ENCODE peak calls at places on chromosomes 13 and 19, in nine cellular contexts. J is nephron progenitor cell; Z is tibial nerve; A is CD4-positive, alpha-beta T cell; L is tibial artery; H is fibroblast of villous mesenchyme; O is cardiac fibroblast; B is fibroblast of mammary gland; P is AG04450. D is an unnamed sample.

GRCh38 chr19:3366104-3366760 is at the start of gene NFIC:
- DNase-seq in J (no peak), Z (peak), A (peak), L (peak), H (peak), O (peak), B (peak), P (no peak), D (no peak)

GRCh38 chr19:31118926-31119325 is 230.3 kb downstream of the TSHZ3 start:
- DNase-seq in J (no peak), Z (no peak), A (no peak), L (no peak), H (no peak), O (no peak), B (no peak), P (no peak), D (no peak)

GRCh38 chr13:84668637-84669036 is 786.4 kb upstream of the SLITRK1 start:
- DNase-seq in J (no peak), Z (no peak), A (no peak), L (no peak), H (no peak), O (no peak), B (no peak), P (no peak), D (no peak)

GRCh38 chr13:19618925-19619324 is 14.5 kb upstream of the MPHOSPH8 start:
- DNase-seq in J (peak), Z (no peak), A (no peak), L (no peak), H (peak), O (peak), B (peak), P (no peak), D (no peak)

GRCh38 chr13:105452895-105453294 is 1082.6 kb downstream of the EFNB2 start:
- DNase-seq in J (no peak), Z (no peak), A (no peak), L (no peak), H (no peak), O (no peak), B (no peak), P (no peak), D (no peak)

GRCh38 chr19:51138549-51138979 is 3.5 kb upstream of the SIGLEC7 start:
- DNase-seq in J (no peak), Z (no peak), A (no peak), L (peak), H (peak), O (peak), B (no peak), P (no peak), D (no peak)

GRCh38 chr13:104869501-104869900 is 1666.0 kb downstream of the EFNB2 start:
- DNase-seq in J (no peak), Z (no peak), A (no peak), L (no peak), H (no peak), O (peak), B (no peak), P (no peak), D (no peak)

GRCh38 chr13:100666124-100666523 is 8.5 kb downstream of the TMTC4 start:
- DNase-seq in J (no peak), Z (no peak), A (no peak), L (no peak), H (peak), O (peak), B (peak), P (no peak), D (no peak)

GRCh38 chr13:106357198-106357597 is 178.3 kb downstream of the EFNB2 start:
- DNase-seq in J (no peak), Z (no peak), A (no peak), L (no peak), H (peak), O (peak), B (peak), P (no peak), D (no peak)

GRCh38 chr19:16584825-16585801 is 12.9 kb upstream of the SLC35E1 start:
- DNase-seq in J (no peak), Z (no peak), A (no peak), L (no peak), H (no peak), O (no peak), B (no peak), P (no peak), D (no peak)

GRCh38 chr19:45528744-45529453 is 21.6 kb downstream of the VASP start:
- DNase-seq in J (peak), Z (no peak), A (no peak), L (no peak), H (no peak), O (peak), B (peak), P (no peak), D (peak)

GRCh38 chr19:19064811-19065745 is 1.3 kb downstream of the SLC25A42 start:
- DNase-seq in J (peak), Z (no peak), A (peak), L (no peak), H (peak), O (no peak), B (no peak), P (no peak), D (peak)

GRCh38 chr19:55650602-55651230 is 2.7 kb downstream of the CCDC106 start:
- DNase-seq in J (no peak), Z (no peak), A (no peak), L (no peak), H (no peak), O (no peak), B (no peak), P (no peak), D (no peak)

GRCh38 chr19:10431943-10432735 is 11.8 kb downstream of the PDE4A start:
- DNase-seq in J (peak), Z (no peak), A (peak), L (peak), H (peak), O (peak), B (no peak), P (no peak), D (peak)

GRCh38 chr13:20332361-20333096 is 100.4 kb upstream of the GJB6 start:
- DNase-seq in J (no peak), Z (no peak), A (no peak), L (no peak), H (peak), O (peak), B (peak), P (no peak), D (no peak)

GRCh38 chr13:48585456-48585840 is 52.6 kb upstream of the RCBTB2 start:
- DNase-seq in J (no peak), Z (no peak), A (no peak), L (no peak), H (peak), O (peak), B (peak), P (no peak), D (no peak)

DNA sequence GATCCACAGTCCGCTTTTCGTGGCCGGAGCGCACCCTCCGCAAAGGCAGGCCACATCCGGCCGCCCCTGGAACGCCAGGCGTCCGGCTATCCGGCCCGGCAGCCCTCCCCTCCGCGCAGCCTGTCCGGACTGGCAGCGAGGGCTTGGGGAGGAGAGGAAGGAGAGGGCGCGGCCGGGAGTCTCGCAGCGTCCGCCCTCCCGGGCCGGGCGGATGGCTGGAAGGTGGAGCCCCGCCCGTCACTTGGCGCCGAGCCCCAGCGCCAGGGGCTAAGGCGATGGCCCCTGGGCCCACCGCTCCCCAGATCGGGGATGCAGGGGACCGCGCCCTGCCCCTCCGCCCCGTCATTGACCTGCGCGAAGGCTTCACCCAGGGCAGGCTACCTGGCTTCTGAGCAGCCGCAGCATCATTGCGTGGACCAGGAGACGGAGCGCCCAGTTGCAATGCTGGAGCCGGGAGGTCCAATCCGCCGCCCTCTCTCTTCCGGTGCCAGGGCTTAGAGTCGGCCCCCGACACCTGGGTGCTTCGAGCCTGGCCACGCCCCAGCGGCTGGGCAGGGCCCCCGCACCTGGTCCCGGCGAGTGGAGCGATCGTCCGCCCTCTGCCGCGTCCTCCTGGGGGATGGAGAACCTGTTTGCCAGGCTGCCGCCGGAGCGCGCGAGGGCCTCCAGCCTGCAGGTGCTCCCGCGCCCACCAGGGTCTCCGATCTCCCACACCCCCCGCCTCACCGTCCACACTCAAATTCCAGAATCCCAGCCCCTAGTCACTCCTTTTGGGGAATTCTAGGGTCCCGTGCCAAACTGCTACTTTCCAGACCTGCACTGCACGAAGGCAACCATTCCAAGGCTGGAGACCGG is at the start of gene FUT1:
- DNase-seq in J (peak), Z (no peak), A (no peak), L (no peak), H (peak), O (peak), B (no peak), P (no peak), D (peak)
- TF ChIP-seq CTCF in J (peak), Z (no peak), A (no peak), L (no peak), H (no peak), O (no peak), B (no peak), P (no peak), D (peak)

DNA sequence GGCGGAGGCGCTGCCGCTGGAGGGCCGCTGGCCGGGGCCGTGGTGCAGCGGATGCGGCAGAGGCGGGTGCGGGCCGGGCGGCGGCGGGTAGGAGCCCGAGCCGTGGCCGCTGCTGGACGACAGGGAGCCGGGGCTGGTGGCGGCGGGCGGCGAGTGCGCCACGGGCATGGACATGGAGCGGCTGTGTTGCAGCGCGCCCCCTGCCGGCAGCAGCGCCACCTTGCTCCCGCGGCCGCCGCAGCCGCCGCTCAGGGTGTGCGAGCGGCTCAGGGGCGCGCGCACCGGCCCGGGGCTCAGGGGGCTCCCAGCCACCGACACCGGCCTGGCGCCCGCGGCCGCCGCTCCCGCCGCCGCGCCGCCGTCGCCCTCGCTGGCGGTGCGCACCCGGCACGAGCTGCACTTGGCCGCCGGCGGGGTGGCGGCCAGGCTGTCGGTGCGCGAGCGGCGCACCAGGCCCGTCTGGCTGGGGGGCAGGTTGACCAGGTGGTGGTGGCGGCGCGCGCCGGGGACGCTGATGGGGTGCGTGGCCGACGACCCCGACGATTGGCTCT is 1.7 kb downstream of the IRS2 start:
- DNase-seq in J (peak), Z (peak), A (peak), L (peak), H (peak), O (peak), B (peak), P (no peak), D (peak)
- TF ChIP-seq CTCF in J (no peak), Z (peak), A (no peak), L (peak), H (peak), O (peak), B (no peak), P (peak), D (peak)

GRCh38 chr19:24159707-24160106 is 72.7 kb downstream of the ZNF254 start:
- DNase-seq in J (no peak), Z (no peak), A (no peak), L (no peak), H (peak), O (peak), B (peak), P (no peak), D (no peak)
- TF ChIP-seq CTCF in J (no peak), Z (no peak), A (no peak), L (no peak), H (peak), O (peak), B (peak), P (peak), D (no peak)

DNA sequence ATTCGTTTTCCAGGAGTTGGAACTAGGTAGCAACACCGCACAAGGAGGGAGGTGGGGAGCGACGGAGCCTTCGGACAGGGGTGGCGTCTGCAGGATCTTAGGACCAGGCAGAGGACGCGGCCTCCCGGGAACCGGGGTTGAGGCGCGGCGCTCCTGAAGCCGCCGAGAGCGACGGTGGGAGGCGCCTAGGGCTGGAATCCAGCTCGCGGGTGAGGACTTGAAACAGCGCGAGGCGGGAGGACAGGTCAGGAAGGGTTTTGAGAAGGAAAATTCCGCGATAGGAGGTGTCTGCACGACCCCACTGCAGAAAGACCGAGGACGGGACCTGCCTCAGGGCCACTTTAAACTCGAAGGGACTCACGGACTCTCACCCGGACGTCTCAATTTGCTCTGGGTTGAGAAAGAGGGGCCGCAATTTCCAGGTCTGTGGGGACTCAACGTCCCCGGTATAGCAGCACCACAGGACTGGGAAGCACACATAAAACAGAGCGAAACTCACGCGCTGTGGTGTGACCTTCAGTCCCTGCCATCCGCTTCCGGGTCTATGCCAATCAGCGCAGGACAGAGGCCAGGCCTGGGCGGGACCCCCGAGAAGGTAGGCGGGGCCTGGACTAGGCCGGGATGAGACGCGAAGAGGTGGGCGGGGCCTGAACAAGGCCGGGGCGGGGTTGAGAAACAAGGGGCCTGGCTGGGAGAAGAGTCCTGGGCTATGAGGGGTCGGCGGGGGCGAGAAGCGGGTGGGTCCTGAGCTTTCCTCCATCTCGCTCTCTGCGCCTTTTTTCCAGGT is at the start of gene ZNF320:
- DNase-seq in J (peak), Z (peak), A (peak), L (peak), H (peak), O (peak), B (peak), P (peak), D (peak)
- TF ChIP-seq CTCF in J (no peak), Z (no peak), A (no peak), L (no peak), H (no peak), O (no peak), B (no peak), P (no peak), D (no peak)

DNA sequence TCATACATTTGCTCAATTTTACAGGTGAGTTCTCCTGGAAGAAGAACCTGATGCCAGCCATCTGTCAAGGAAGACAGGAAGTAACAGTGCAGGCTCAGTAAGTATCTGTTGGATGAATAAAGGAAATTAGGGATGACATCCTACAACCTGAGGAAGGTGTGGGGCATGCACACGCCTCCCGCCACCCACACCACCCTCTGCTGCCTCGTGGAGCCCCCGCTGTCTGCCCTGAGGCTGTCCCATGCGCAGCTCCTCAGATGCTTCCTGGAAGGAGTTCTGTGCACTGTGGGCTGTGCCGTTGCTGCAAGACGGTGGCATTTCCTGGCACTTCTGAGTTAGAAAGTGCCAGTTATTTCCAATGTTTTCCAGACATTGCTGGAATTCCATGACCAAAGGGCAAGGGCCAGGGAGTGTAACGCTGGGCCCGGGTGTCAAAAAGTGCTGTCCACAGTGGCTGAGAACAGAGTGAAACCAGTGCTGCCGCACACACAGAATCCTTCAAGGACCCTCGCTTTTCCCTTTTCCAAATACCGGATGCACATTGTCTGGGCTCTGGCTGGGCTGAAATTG is 4.2 kb upstream of the TEX29 start:
- DNase-seq in J (no peak), Z (no peak), A (no peak), L (no peak), H (no peak), O (no peak), B (no peak), P (no peak), D (no peak)
- TF ChIP-seq CTCF in J (no peak), Z (no peak), A (no peak), L (no peak), H (no peak), O (no peak), B (no peak), P (no peak), D (no peak)

DNA sequence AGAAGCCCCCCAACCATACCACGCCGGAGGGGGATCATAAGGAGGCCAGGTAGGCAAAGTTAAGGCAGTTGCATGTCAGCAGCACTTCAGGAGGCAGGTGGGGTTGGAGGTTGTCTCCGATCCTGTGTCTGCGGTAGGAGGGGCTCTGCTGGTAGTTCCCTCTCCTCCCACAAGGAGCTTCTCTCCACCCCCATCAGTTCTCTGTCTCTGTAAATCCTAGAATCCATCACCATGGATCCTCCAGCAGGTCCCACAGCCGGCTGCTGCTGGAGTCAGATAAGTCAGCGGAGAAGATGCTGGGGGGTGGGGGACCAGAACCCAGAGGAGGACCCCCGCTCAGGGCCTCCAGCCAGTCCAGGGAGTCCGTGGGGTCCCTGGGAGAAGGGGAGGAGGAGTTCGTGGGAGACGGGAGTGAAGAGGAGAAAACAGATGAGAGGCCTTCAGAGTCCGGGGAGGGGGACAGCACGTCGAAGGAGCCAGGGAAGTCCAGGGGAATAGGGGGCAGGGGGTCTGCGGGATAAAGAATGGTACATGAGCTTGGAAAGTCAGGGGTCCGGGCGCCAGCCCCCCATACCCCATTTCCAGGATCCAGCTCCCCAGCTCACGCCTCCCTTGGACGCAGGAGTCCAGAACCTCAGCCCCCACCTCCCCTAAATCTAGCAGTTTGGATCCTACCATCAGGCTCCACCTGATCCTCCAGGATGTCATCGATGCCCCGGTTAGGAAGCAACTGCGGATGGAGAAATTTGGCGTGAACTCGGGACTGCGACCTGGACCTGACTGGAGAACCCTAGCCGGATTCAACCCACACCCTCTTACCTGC is 6.3 kb downstream of the MAMSTR start:
- DNase-seq in J (peak), Z (no peak), A (no peak), L (no peak), H (no peak), O (no peak), B (no peak), P (no peak), D (peak)
- TF ChIP-seq CTCF in J (peak), Z (no peak), A (no peak), L (no peak), H (peak), O (peak), B (peak), P (peak), D (peak)

D was measured in glutamatergic neuron.